ENCODE peak calls at places on chromosomes 12 and 14, in seven cellular contexts. B, Q, C, N, T, R and F are unnamed samples.

GRCh38 chr12:113798552-113798951 is 167.6 kb downstream of the RBM19 start:
- DNase-seq in B (no peak), Q (no peak), C (no peak), N (no peak), T (no peak), R (no peak), F (no peak)

GRCh38 chr12:57214398-57214781 is 2.2 kb upstream of the NXPH4 start:
- DNase-seq in B (peak; percentile 67), Q (no peak), C (peak; percentile 55), N (no peak), T (peak; percentile 79), R (peak; percentile 75), F (no peak)

GRCh38 chr12:102694913-102695312 is 214.6 kb upstream of the IGF1 start:
- DNase-seq in B (no peak), Q (no peak), C (no peak), N (no peak), T (no peak), R (no peak), F (no peak)

GRCh38 chr14:80987235-80988032 is 32.0 kb downstream of the TSHR start:
- DNase-seq in B (peak; percentile 60), Q (peak; percentile 24), C (peak; percentile 45), N (peak; percentile 50), T (peak; percentile 66), R (peak; percentile 79), F (no peak)

GRCh38 chr14:64950889-64951288 is 8.3 kb upstream of the GPX2 start:
- DNase-seq in B (no peak), Q (no peak), C (no peak), N (no peak), T (no peak), R (no peak), F (no peak)

GRCh38 chr12:68804654-68805591 is 3.1 kb upstream of the MDM2 start:
- DNase-seq in B (no peak), Q (no peak), C (no peak), N (no peak), T (no peak), R (peak; percentile 75), F (no peak)

GRCh38 chr12:67302162-67302561 is 33.0 kb downstream of the CAND1 start:
- DNase-seq in B (no peak), Q (no peak), C (no peak), N (no peak), T (no peak), R (no peak), F (no peak)

GRCh38 chr14:102323102-102323501 is 3.6 kb downstream of the ZNF839 start:
- DNase-seq in B (peak; percentile 66), Q (peak; percentile 77), C (no peak), N (peak; percentile 47), T (peak; percentile 74), R (peak; percentile 84), F (no peak)

GRCh38 chr14:21241218-21241819 is 27.9 kb downstream of the HNRNPC start:
- DNase-seq in B (no peak), Q (no peak), C (no peak), N (no peak), T (no peak), R (no peak), F (no peak)

GRCh38 chr14:38207342-38207741 is 362 bp upstream of the SSTR1 start:
- DNase-seq in B (no peak), Q (no peak), C (no peak), N (no peak), T (no peak), R (no peak), F (no peak)

GRCh38 chr14:59126714-59127436 is 61.6 kb upstream of the DAAM1 start:
- DNase-seq in B (peak; percentile 69), Q (no peak), C (no peak), N (no peak), T (peak; percentile 26), R (peak; percentile 38), F (no peak)

GRCh38 chr12:101891462-101891971 is 14.1 kb downstream of the DRAM1 start:
- DNase-seq in B (no peak), Q (peak; percentile 55), C (no peak), N (no peak), T (peak; percentile 24), R (peak; percentile 58), F (no peak)

GRCh38 chr12:113909776-113910420 is 56.2 kb downstream of the RBM19 start:
- DNase-seq in B (no peak), Q (no peak), C (no peak), N (no peak), T (no peak), R (no peak), F (no peak)

GRCh38 chr12:96401061-96401871 is 1.0 kb upstream of the CDK17 start:
- DNase-seq in B (peak; percentile 74), Q (no peak), C (no peak), N (no peak), T (peak; percentile 9), R (peak; percentile 47), F (no peak)

GRCh38 chr12:96399081-96399918 is 939 bp downstream of the CDK17 start:
- DNase-seq in B (peak; percentile 55), Q (no peak), C (peak; percentile 49), N (peak; percentile 48), T (peak; percentile 69), R (peak; percentile 68), F (no peak)

GRCh38 chr12:96402061-96402460 is 1.8 kb upstream of the CDK17 start:
- DNase-seq in B (no peak), Q (no peak), C (no peak), N (no peak), T (no peak), R (no peak), F (no peak)

GRCh38 chr12:96399919-96400630 is at the start of gene CDK17:
- DNase-seq in B (peak; percentile 90), Q (no peak), C (peak; percentile 77), N (peak; percentile 54), T (peak; percentile 88), R (peak; percentile 87), F (peak; percentile 56)

DNA sequence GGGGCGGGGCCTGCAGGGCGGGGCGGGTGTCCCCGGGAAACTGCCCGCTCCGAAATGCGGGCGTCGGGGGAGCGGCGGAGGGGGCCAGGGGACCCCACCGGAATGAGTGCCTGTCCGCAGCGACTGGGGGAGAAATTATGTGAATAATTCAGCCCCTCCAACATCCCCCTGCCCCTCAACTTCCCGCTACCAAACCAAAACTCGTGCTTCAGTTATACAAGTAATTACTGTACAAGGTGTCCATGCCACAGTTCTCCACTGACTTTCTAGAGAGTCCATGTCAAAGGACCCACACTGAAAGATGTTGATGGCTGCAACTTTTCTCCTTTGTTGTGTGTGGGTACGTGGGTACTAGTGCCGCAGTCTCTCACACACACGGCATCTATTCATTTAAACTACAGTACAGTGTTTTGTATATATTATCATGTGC is 407 bp upstream of the CDK17 start:
- DNase-seq in B (no peak), Q (no peak), C (no peak), N (no peak), T (no peak), R (no peak), F (no peak)
- TF ChIP-seq CTCF in B (peak; percentile 18), Q (no peak), C (no peak), N (no peak), T (peak; percentile 9), R (no peak), F (no peak)

DNA sequence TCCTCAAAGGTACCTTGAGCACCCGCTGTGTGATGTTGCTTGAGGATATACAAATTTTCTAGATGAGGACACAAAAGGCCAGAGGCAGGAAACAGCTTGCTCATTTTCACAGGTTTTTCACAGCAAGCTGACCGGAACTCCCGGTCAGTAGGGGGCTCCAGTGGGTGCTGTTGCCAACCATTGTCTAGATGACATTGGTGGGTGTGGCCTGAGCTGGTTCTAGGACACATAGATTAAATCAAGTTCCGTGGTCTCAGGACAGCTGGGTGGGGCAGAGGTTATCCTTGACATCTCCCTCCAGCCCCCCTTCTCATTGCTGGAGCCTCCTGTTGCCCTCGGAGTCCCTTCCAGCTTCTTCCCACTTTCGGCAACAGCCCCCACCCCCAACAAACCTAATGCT is 153.6 kb upstream of the FKBP4 start:
- DNase-seq in B (no peak), Q (no peak), C (no peak), N (no peak), T (peak; percentile 44), R (no peak), F (no peak)
- TF ChIP-seq CTCF in B (no peak), Q (peak; percentile 52), C (peak; percentile 46), N (no peak), T (no peak), R (no peak), F (peak; percentile 9)

GRCh38 chr14:23362200-23362599 is 2.8 kb downstream of the EFS start:
- DNase-seq in B (no peak), Q (no peak), C (no peak), N (no peak), T (no peak), R (no peak), F (no peak)
- TF ChIP-seq CTCF in B (no peak), Q (peak; percentile 35), C (no peak), N (no peak), T (no peak), R (no peak), F (peak; percentile 25)

GRCh38 chr14:54981698-54982097 is 45.2 kb downstream of the WDHD1 start:
- DNase-seq in B (no peak), Q (no peak), C (no peak), N (no peak), T (no peak), R (no peak), F (no peak)
- TF ChIP-seq CTCF in B (no peak), Q (no peak), C (peak; percentile 48), N (no peak), T (no peak), R (no peak), F (no peak)

DNA sequence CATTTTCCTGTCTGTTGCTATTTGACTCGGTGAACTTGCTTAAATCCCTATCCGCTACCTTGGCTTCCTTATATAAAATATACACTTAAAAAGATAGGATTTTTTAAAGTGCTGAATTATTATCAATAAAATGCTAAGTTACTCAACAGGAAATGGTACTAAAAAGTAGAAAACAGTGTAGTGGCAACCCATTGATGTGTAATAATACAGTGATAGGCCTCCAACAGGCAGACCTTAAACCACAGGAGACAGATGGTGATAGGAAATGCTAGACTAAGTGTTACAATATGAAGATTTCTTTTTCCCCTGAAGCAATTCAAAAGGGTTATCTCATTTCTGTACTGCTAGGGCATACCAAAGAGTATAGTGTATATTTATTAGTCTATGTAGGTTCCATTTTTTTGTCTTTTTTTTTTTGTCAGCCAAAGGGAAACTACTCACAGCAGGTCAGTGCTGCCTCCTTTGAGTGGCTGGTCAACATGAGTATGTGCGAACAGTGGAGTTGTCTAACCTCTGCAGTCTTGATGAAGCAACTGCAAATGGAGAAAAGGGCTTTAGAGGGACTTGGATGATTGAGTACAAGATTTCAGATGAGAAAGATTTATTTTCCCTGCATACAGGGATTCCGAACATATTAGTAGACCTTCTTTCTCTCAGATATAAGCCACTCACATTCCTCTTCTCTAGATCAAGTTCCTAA is 183.8 kb downstream of the ACSS3 start:
- DNase-seq in B (no peak), Q (no peak), C (no peak), N (no peak), T (no peak), R (no peak), F (no peak)
- TF ChIP-seq CTCF in B (no peak), Q (peak; percentile 5), C (no peak), N (no peak), T (no peak), R (no peak), F (no peak)

GRCh38 chr14:100708349-100709217 is 18.1 kb upstream of the DLK1 start:
- DNase-seq in B (peak; percentile 52), Q (no peak), C (peak; percentile 58), N (no peak), T (peak; percentile 86), R (peak; percentile 93), F (no peak)
- TF ChIP-seq CTCF in B (no peak), Q (no peak), C (peak; percentile 67), N (no peak), T (peak; percentile 52), R (peak; percentile 78), F (no peak)